ENCODE peak calls at places on chromosomes 1 and 21, in nine cellular contexts. O is dorsolateral prefrontal cortex, B is tibial artery, M is B cell, G is BJ, N is cardiac fibroblast, V is colonic mucosa, S is adrenal gland, R is AG09319. K is an unnamed sample.

GRCh38 chr21:41459884-41460534 is 34.0 kb downstream of the MX1 start:
- DNase-seq in R (no peak), N (no peak), M (no peak), G (no peak), B (no peak), S (no peak), V (no peak), O (no peak), K (no peak)

GRCh38 chr1:51907079-51907702 is 28.7 kb upstream of the NRDC start:
- DNase-seq in S (no peak), M (no peak), R (no peak), N (peak), B (no peak), O (no peak), V (no peak), G (no peak), K (no peak)

GRCh38 chr1:6646499-6647148 is 22.0 kb downstream of the THAP3 start:
- DNase-seq in B (no peak), O (no peak), S (peak), V (no peak), R (peak), M (peak), G (no peak), N (peak), K (no peak)

GRCh38 chr1:16117936-16118335 is 37.9 kb downstream of the EPHA2 start:
- DNase-seq in G (no peak), N (no peak), S (no peak), V (no peak), B (no peak), M (no peak), O (no peak), R (no peak), K (no peak)

GRCh38 chr1:36920371-36920770 is 113.9 kb downstream of the GRIK3 start:
- DNase-seq in S (no peak), R (no peak), O (no peak), V (no peak), B (peak), M (no peak), N (no peak), G (no peak), K (no peak)

GRCh38 chr1:44678120-44678519 is 3.6 kb downstream of the ARMH1 start:
- DNase-seq in N (no peak), M (no peak), O (no peak), S (no peak), V (no peak), R (no peak), G (no peak), B (no peak), K (no peak)

GRCh38 chr21:44941567-44941966 is 1.7 kb downstream of the SLX9 start:
- DNase-seq in N (no peak), V (no peak), R (no peak), B (peak), S (peak), O (no peak), G (no peak), M (no peak), K (no peak)

GRCh38 chr1:31479801-31480200 is 66.8 kb downstream of the SERINC2 start:
- DNase-seq in O (no peak), B (no peak), R (no peak), S (no peak), M (no peak), N (peak), V (no peak), G (no peak), K (no peak)

GRCh38 chr1:218611916-218612580 is 266.9 kb downstream of the TGFB2 start:
- DNase-seq in R (no peak), B (no peak), N (no peak), V (no peak), S (no peak), O (no peak), M (no peak), G (no peak), K (no peak)

GRCh38 chr1:174964261-174964984 is 35.3 kb upstream of the CACYBP start:
- DNase-seq in R (no peak), G (no peak), B (no peak), V (peak), O (no peak), N (peak), S (no peak), M (no peak), K (no peak)

GRCh38 chr1:54342764-54343687 is 63.2 kb downstream of the SSBP3 start:
- DNase-seq in V (no peak), M (no peak), S (no peak), R (no peak), N (no peak), G (no peak), B (no peak), O (no peak), K (no peak)

GRCh38 chr1:173134029-173134428 is 73.1 kb downstream of the TNFSF4 start:
- DNase-seq in R (no peak), O (no peak), B (no peak), S (no peak), M (no peak), G (no peak), N (peak), V (no peak), K (no peak)

GRCh38 chr1:32448773-32449456 is 16.0 kb upstream of the ZBTB8B start:
- DNase-seq in M (no peak), O (no peak), V (no peak), G (no peak), R (no peak), N (peak), S (no peak), B (peak), K (no peak)

GRCh38 chr1:63693956-63694607 is 79.7 kb upstream of the ROR1 start:
- DNase-seq in M (no peak), G (no peak), B (no peak), S (no peak), N (peak), R (no peak), O (no peak), V (no peak), K (no peak)

GRCh38 chr1:224264321-224264720 is 65.7 kb downstream of the NVL start:
- DNase-seq in M (no peak), G (no peak), V (no peak), S (no peak), R (no peak), O (no peak), N (no peak), B (no peak), K (no peak)

GRCh38 chr1:184035719-184036516 is 1.6 kb downstream of the COLGALT2 start:
- DNase-seq in O (no peak), V (no peak), R (no peak), B (no peak), N (no peak), M (no peak), G (no peak), S (peak), K (no peak)

GRCh38 chr1:86156571-86157455 is at the start of gene COL24A1:
- DNase-seq in M (peak), V (no peak), B (peak), N (peak), G (no peak), O (no peak), R (no peak), S (peak), K (no peak)

GRCh38 chr1:119288751-119289150 is 79.8 kb upstream of the HAO2 start:
- DNase-seq in B (no peak), V (no peak), N (peak), O (no peak), M (no peak), R (no peak), S (no peak), G (no peak), K (no peak)

GRCh38 chr1:224392411-224393249 is 36.0 kb downstream of the CNIH4 start:
- DNase-seq in V (no peak), G (no peak), M (no peak), R (no peak), O (no peak), N (no peak), S (no peak), B (no peak), K (no peak)

GRCh38 chr21:41993744-41994143 is 16.4 kb downstream of the ZBTB21 start:
- DNase-seq in S (no peak), O (no peak), N (peak), R (peak), M (no peak), B (no peak), G (peak), V (no peak), K (no peak)

GRCh38 chr1:75127916-75128717 is 6.1 kb upstream of the LHX8 start:
- DNase-seq in V (no peak), N (no peak), M (no peak), R (peak), G (no peak), O (no peak), S (no peak), B (no peak), K (no peak)
- TF ChIP-seq CTCF in V (no peak), N (no peak), M (no peak), R (peak), G (no peak), O (no peak), S (no peak), B (no peak), K (no peak)

GRCh38 chr1:2513939-2514650 is 12.3 kb downstream of the PANK4 start:
- DNase-seq in S (no peak), R (no peak), B (no peak), V (no peak), O (no peak), G (no peak), M (no peak), N (no peak), K (no peak)

GRCh38 chr1:2515763-2516080 is 10.7 kb downstream of the PANK4 start:
- DNase-seq in G (no peak), R (no peak), N (no peak), V (no peak), M (no peak), S (no peak), O (no peak), B (no peak), K (no peak)

GRCh38 chr1:2516946-2517345 is 9.4 kb downstream of the PANK4 start:
- DNase-seq in B (no peak), N (no peak), R (no peak), V (no peak), M (no peak), S (no peak), O (no peak), G (no peak), K (no peak)

GRCh38 chr1:2516124-2516523 is 10.3 kb downstream of the PANK4 start:
- DNase-seq in S (no peak), N (no peak), G (no peak), R (no peak), O (no peak), V (no peak), M (no peak), B (no peak), K (no peak)

DNA sequence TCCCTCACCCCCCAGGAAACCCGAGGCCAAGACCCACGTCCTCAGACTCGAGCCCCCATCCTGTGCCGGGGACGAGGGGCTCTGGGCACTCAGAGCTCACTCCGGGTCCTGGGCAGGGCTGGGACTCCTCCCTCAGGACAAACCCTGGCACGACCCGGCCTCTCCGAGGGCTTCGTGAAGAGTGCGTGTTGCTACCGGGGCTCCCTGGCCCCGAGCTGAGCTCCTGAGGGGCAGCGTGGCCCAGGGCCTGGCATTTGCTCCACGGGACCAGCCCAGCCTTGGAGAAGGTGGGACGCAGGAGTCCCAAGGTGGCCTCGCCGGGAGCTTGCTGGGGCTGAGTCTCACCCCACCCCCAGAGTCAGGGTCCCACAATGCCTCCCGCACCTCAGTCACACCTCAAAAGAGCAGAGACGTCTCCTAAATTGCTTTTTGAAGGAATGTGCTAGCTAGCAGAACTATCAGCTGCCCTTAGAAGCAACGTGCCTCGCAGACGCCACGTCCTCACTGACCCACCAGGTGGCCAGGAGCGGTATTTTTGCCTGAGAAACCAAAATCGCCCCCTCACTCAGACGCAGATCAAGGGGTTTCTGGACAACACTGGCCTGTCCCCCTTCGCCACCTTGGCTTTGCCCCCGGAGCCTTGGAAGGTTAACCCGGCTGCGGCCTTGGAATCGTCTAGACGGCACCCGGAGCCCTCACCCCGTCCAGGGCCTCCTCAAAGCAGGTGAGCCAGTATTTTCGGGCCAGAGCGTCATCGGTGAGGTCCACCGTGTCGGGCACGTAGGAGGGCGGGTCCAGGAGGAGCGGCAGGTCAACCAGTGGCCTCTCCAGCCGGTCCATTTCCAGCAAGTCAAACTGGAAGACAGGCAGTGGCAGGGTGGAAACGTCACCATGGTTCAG is 11.3 kb downstream of the PANK4 start:
- DNase-seq in R (no peak), S (no peak), V (no peak), B (no peak), O (no peak), N (no peak), G (no peak), M (no peak), K (no peak)
- TF ChIP-seq CTCF in R (no peak), S (peak), V (no peak), B (no peak), O (no peak), N (peak), G (no peak), M (no peak), K (no peak)

GRCh38 chr21:38869946-38870345 is 64.2 kb downstream of the ETS2 start:
- DNase-seq in M (no peak), B (no peak), N (peak), G (no peak), S (no peak), R (no peak), O (no peak), V (no peak), K (no peak)
- TF ChIP-seq CTCF in M (no peak), B (no peak), N (peak), G (peak), S (no peak), R (peak), O (no peak), V (no peak), K (no peak)

DNA sequence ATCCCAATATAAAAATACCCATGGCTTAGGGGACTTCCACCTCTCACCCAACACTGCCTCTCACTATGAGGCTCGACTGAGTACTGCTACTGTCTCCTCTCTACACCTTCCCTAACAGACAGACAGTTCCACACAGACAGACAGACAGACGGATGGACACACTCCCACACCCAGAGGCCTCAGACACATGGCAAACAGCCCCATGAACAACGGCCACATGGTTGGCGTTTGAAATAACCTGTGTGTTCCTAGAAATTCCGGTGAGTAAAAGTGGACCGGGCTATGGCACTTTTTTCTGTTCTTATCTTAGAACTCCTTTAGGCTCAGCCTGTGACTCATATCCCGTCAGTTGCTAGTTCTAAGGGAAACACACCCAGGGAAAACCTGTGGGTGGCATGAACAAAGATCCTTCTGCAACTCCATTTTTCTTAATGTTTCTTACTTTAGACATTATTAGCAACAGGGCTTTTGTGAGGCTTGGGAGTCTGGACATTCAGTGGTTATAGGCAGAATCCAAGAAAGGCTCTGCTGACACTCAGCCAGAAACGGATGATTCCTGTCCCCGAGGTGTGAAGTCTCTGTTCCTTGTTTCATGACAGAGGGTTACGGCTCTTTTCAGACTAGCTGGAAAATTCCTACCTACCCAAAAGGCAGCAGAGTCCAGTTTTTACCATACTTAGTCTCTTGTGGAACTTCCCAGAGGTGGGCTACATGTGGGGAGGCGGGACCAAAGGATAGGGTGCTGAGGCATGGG is 90.5 kb upstream of the TLR5 start:
- DNase-seq in M (no peak), B (no peak), N (peak), O (no peak), S (peak), R (peak), G (peak), V (no peak), K (no peak)
- TF ChIP-seq CTCF in M (no peak), B (no peak), N (no peak), O (no peak), S (no peak), R (no peak), G (no peak), V (no peak), K (no peak)

GRCh38 chr1:38026592-38027200 is 14.2 kb downstream of the UTP11 start:
- DNase-seq in O (peak), S (peak), N (peak), R (no peak), M (no peak), G (no peak), V (no peak), B (no peak), K (peak)
- TF ChIP-seq CTCF in O (peak), S (peak), N (peak), R (peak), M (peak), G (peak), V (peak), B (peak), K (peak)

K was measured in D721Med.